ENCODE peak calls at places on chromosomes 16 and 17, in eight cellular contexts. V is NCI-H1092; W is stimulated activated CD4-positive, alpha-beta T cell treated with anti-CD3 and anti-CD28 coated beads, Interleukin-4, amount 100 ng/mL, for 4 hours; Y is activated naive CD8-positive, alpha-beta T cell treated with anti-CD3 and anti-CD28 coated beads, Interleukin-2, amount 50 U/mL, for 24 hours; D is IMR-90; I is naive thymus-derived CD8-positive, alpha-beta T cell; G is HTR-8/SVneo; R is activated CD4-positive, alpha-beta T cell treated with anti-CD3 and anti-CD28 coated beads for 48 hours. J is an unnamed sample.

GRCh38 chr17:16040710-16041251 is 41.2 kb downstream of the TTC19 start:
- DNase-seq in V (no peak), W (no peak), Y (no peak), D (peak; percentile 87), I (no peak), G (no peak), R (no peak), J (no peak)

GRCh38 chr17:60481604-60482003 is 44.4 kb downstream of the APPBP2 start:
- DNase-seq in V (no peak), W (no peak), Y (no peak), D (no peak), I (no peak), G (no peak), R (no peak), J (no peak)

GRCh38 chr17:76635659-76636360 is 7.7 kb downstream of the ST6GALNAC1 start:
- DNase-seq in V (no peak), W (no peak), Y (no peak), D (peak; percentile 52), I (no peak), G (peak; percentile 66), R (no peak), J (no peak)

GRCh38 chr17:31310260-31310659 is 3.6 kb downstream of the EVI2B start:
- DNase-seq in V (no peak), W (no peak), Y (no peak), D (no peak), I (peak; percentile 52), G (no peak), R (peak; percentile 32), J (no peak)

GRCh38 chr17:76716146-76716833 is 5.5 kb upstream of the MXRA7 start:
- DNase-seq in V (no peak), W (no peak), Y (peak; percentile 66), D (peak; percentile 99), I (peak; percentile 39), G (no peak), R (peak; percentile 40), J (no peak)

GRCh38 chr16:87723224-87723619 is 42.6 kb downstream of the KLHDC4 start:
- DNase-seq in V (peak; percentile 97), W (no peak), Y (no peak), D (peak; percentile 97), I (no peak), G (no peak), R (no peak), J (peak; percentile 86)

GRCh38 chr17:38867179-38867994 is 2.5 kb upstream of the LASP1 start:
- DNase-seq in V (peak; percentile 63), W (peak; percentile 66), Y (peak; percentile 74), D (peak; percentile 68), I (no peak), G (no peak), R (peak; percentile 86), J (peak; percentile 65)

GRCh38 chr16:71358464-71359031 is at the start of gene CALB2:
- DNase-seq in V (peak; percentile 53), W (peak; percentile 72), Y (peak; percentile 74), D (peak; percentile 20), I (peak; percentile 76), G (peak; percentile 84), R (peak; percentile 75), J (peak; percentile 60)

GRCh38 chr17:28071891-28072606 is 29.6 kb downstream of the NLK start:
- DNase-seq in V (no peak), W (no peak), Y (no peak), D (no peak), I (no peak), G (no peak), R (no peak), J (no peak)

J was measured in NCI-H1436.